ENCODE peak calls at places on chromosomes 16 and 17, in seven cellular contexts. A, T, G, K, J, Q and O are unnamed samples.
A peak's percentile ranks its signal among the peaks of the same experiment; 100 is the strongest.

GRCh38 chr16:87897563-87898505 is 28.5 kb upstream of the SLC7A5 start:
- DNase-seq in Q (no peak), J (no peak), K (no peak), G (no peak), T (no peak), A (peak; percentile 32), O (no peak)

GRCh38 chr16:54397190-54397835 is 110.7 kb upstream of the IRX3 start:
- DNase-seq in A (no peak), T (no peak), K (peak; percentile 79), J (no peak), G (peak; percentile 72), Q (no peak), O (no peak)

GRCh38 chr17:42459256-42459982 is 741 bp downstream of the ATP6V0A1 start:
- DNase-seq in A (peak; percentile 7), G (peak; percentile 37), T (no peak), K (peak; percentile 53), Q (peak; percentile 70), J (peak; percentile 91), O (peak; percentile 78)

GRCh38 chr17:44132275-44132821 is 8.9 kb upstream of the HDAC5 start:
- DNase-seq in G (no peak), T (no peak), Q (no peak), A (no peak), K (no peak), J (no peak), O (no peak)

GRCh38 chr17:76826290-76827138 is 41.7 kb upstream of the MGAT5B start:
- DNase-seq in A (no peak), J (no peak), Q (no peak), K (no peak), T (no peak), G (no peak), O (no peak)

GRCh38 chr17:10087333-10087732 is 111.1 kb downstream of the GAS7 start:
- DNase-seq in A (no peak), J (peak; percentile 66), K (no peak), G (peak; percentile 73), Q (no peak), T (no peak), O (no peak)

GRCh38 chr17:68107373-68107772 is 71.8 kb downstream of the KPNA2 start:
- DNase-seq in A (no peak), T (no peak), K (no peak), G (no peak), Q (no peak), J (no peak), O (no peak)

GRCh38 chr16:81677375-81677737 is 101.7 kb upstream of the PLCG2 start:
- DNase-seq in J (no peak), Q (no peak), T (no peak), G (no peak), K (no peak), A (no peak), O (no peak)

GRCh38 chr16:4412854-4413253 is 3.5 kb downstream of the CORO7 start:
- DNase-seq in G (no peak), Q (no peak), J (no peak), A (no peak), T (no peak), K (no peak), O (no peak)

GRCh38 chr16:49465661-49466528 is 92.3 kb downstream of the C16orf78 start:
- DNase-seq in J (peak; percentile 72), A (no peak), K (no peak), G (no peak), T (no peak), Q (peak; percentile 8), O (no peak)